ENCODE peak calls at places on chromosomes 6 and 20, in five cellular contexts. F, C, M, Z and P are unnamed samples.

GRCh38 chr20:7848351-7848750 is 91.9 kb downstream of the HAO1 start:
- DNase-seq in F (no peak), C (no peak), M (no peak), Z (no peak), P (no peak)

GRCh38 chr20:48025061-48025515 is 239.8 kb upstream of the SULF2 start:
- DNase-seq in F (peak; percentile 64), C (peak; percentile 85), M (no peak), Z (peak; percentile 73), P (no peak)

GRCh38 chr6:148492654-148493290 is 150.1 kb downstream of the SASH1 start:
- DNase-seq in F (no peak), C (no peak), M (no peak), Z (no peak), P (no peak)

GRCh38 chr6:44246663-44247337 is at the start of gene HSP90AB1:
- DNase-seq in F (peak; percentile 93), C (peak; percentile 98), M (peak; percentile 97), Z (peak; percentile 96), P (peak; percentile 98)

GRCh38 chr20:23148721-23149570 is 62.8 kb upstream of the CD93 start:
- DNase-seq in F (no peak), C (no peak), M (no peak), Z (peak; percentile 54), P (peak; percentile 42)

GRCh38 chr6:143111443-143111842 is 50.8 kb downstream of the AIG1 start:
- DNase-seq in F (no peak), C (no peak), M (no peak), Z (no peak), P (no peak)

GRCh38 chr6:158751842-158752424 is 67.2 kb downstream of the EZR start:
- DNase-seq in F (no peak), C (no peak), M (peak; percentile 49), Z (no peak), P (no peak)

GRCh38 chr20:32056708-32057491 is 4.9 kb downstream of the HCK start:
- DNase-seq in F (no peak), C (no peak), M (no peak), Z (no peak), P (no peak)

GRCh38 chr20:1177680-1178079 is 7.1 kb downstream of the TMEM74B start:
- DNase-seq in F (no peak), C (no peak), M (peak; percentile 22), Z (no peak), P (no peak)

GRCh38 chr6:135117413-135117968 is 62.9 kb upstream of the HBS1L start:
- DNase-seq in F (no peak), C (no peak), M (no peak), Z (no peak), P (no peak)

GRCh38 chr6:97305676-97306075 is 22.7 kb upstream of the MMS22L start:
- DNase-seq in F (no peak), C (no peak), M (no peak), Z (no peak), P (no peak)

GRCh38 chr20:32333181-32333987 is 24.7 kb upstream of the ASXL1 start:
- DNase-seq in F (no peak), C (no peak), M (no peak), Z (no peak), P (no peak)

GRCh38 chr6:82111818-82112217 is 135.7 kb downstream of the IBTK start:
- DNase-seq in F (no peak), C (no peak), M (no peak), Z (no peak), P (no peak)

GRCh38 chr6:126696921-126697693 is 357.2 kb downstream of the CENPW start:
- DNase-seq in F (no peak), C (no peak), M (peak; percentile 67), Z (peak; percentile 71), P (no peak)

GRCh38 chr6:73580247-73581149 is 59.7 kb upstream of the EEF1A1 start:
- DNase-seq in F (peak; percentile 91), C (peak; percentile 89), M (peak; percentile 54), Z (peak; percentile 86), P (peak; percentile 92)

GRCh38 chr20:20065366-20065765 is 13.0 kb downstream of the CFAP61 start:
- DNase-seq in F (no peak), C (no peak), M (no peak), Z (no peak), P (no peak)

GRCh38 chr6:169707772-169708171 is 5.8 kb downstream of the C6orf120 start:
- DNase-seq in F (no peak), C (no peak), M (peak; percentile 67), Z (no peak), P (no peak)

GRCh38 chr6:125699591-125699990 is 49.8 kb upstream of the HEY2 start:
- DNase-seq in F (no peak), C (no peak), M (no peak), Z (no peak), P (no peak)

GRCh38 chr6:148203281-148203925 is 139.2 kb upstream of the SASH1 start:
- DNase-seq in F (no peak), C (no peak), M (no peak), Z (no peak), P (no peak)

GRCh38 chr6:143058987-143059386 is 1.7 kb upstream of the AIG1 start:
- DNase-seq in F (no peak), C (no peak), M (no peak), Z (no peak), P (no peak)

GRCh38 chr6:109153752-109154151 is 58.4 kb downstream of the CEP57L1 start:
- DNase-seq in F (no peak), C (no peak), M (no peak), Z (no peak), P (no peak)

GRCh38 chr6:2891768-2892170 is 11.3 kb downstream of the SERPINB9 start:
- DNase-seq in F (no peak), C (peak; percentile 57), M (no peak), Z (no peak), P (no peak)

GRCh38 chr6:1477432-1478090 is 88.2 kb downstream of the FOXF2 start:
- DNase-seq in F (no peak), C (no peak), M (no peak), Z (no peak), P (no peak)

GRCh38 chr6:45718901-45719300 is 296.8 kb downstream of the CLIC5 start:
- DNase-seq in F (no peak), C (no peak), M (no peak), Z (no peak), P (no peak)

GRCh38 chr6:5412017-5412416 is 150.7 kb downstream of the FARS2 start:
- DNase-seq in F (no peak), C (no peak), M (no peak), Z (no peak), P (no peak)

GRCh38 chr6:142489722-142490610 is 188.2 kb downstream of the ADGRG6 start:
- DNase-seq in F (no peak), C (no peak), M (no peak), Z (no peak), P (no peak)

GRCh38 chr20:47262365-47263013 is 94.0 kb downstream of the ZMYND8 start:
- DNase-seq in F (no peak), C (no peak), M (no peak), Z (peak; percentile 59), P (no peak)

GRCh38 chr20:53828673-53829085 is 235.0 kb upstream of the ZNF217 start:
- DNase-seq in F (no peak), C (peak; percentile 69), M (peak; percentile 21), Z (no peak), P (no peak)

GRCh38 chr6:35719407-35719829 is 17.4 kb upstream of the ARMC12 start:
- DNase-seq in F (no peak), C (peak; percentile 27), M (no peak), Z (no peak), P (no peak)
- H3K4me1 ChIP-seq in F (peaks cover 33% of the 10 kb centered on the region), C (no peaks in the 10 kb centered on the region), M (peaks cover 45% of the 10 kb centered on the region), Z (peaks cover 30% of the 10 kb centered on the region), P (peaks cover 71% of the 10 kb centered on the region)

GRCh38 chr6:144294016-144294415 is 8.9 kb downstream of the UTRN start:
- DNase-seq in F (no peak), C (no peak), M (no peak), Z (no peak), P (no peak)

GRCh38 chr6:144297498-144298166 is 12.5 kb downstream of the UTRN start:
- DNase-seq in F (no peak), C (no peak), M (peak; percentile 22), Z (no peak), P (no peak)

GRCh38 chr6:144296973-144297372 is 11.8 kb downstream of the UTRN start:
- DNase-seq in F (peak; percentile 38), C (peak; percentile 74), M (no peak), Z (peak; percentile 61), P (no peak)

GRCh38 chr6:144298167-144298671 is 13.1 kb downstream of the UTRN start:
- DNase-seq in F (no peak), C (no peak), M (no peak), Z (no peak), P (no peak)

DNA sequence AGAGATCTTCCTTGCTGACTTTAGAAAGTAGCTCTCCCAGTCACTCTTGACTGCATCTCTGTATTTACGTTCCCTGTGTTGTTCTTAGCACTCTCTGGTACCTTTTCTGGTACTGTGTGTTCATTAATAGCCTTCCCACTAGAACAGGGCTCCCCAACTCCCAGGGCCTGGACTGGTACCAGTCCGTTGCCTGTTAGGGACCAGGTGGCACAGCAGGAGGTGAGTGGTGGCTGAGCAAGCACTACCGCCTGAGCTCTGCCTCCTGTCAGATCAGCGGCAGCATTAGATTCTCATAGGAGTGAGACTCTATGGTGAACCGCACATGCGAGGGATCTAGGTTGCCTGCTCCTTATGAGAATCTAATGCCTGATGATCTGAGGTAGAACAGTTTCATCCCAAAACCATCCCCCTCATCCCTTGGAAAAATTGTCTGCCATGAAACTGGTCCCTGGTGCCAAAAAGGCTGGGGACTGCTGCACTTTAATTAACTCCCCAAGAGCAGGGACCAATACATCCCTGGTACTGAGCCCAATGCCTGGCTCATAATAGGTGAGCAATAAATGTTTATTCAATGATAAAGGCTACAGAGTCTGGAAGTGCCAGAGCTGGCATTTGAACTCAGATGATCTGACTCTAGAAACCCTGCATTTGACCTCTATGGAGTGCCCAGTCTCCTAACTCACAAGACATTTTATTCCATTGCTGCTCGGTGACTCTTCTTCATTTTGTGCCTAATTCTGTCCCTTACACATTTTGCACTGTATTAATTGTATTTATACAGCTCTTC is 11.0 kb downstream of the UTRN start:
- DNase-seq in F (no peak), C (no peak), M (no peak), Z (no peak), P (no peak)
- H3K27ac ChIP-seq in F (no peak overlapping the region), C (peak overlapping the region; percentile 75), M (peak overlapping the region; percentile 73), Z (peak overlapping the region; percentile 70), P (no peak overlapping the region)

GRCh38 chr6:160035241-160035640 is 66.4 kb downstream of the IGF2R start:
- DNase-seq in F (no peak), C (no peak), M (no peak), Z (no peak), P (no peak)
- H3K4me1 ChIP-seq in F (peaks cover 7% of the 10 kb centered on the region), C (no peaks in the 10 kb centered on the region), M (peaks cover 3% of the 10 kb centered on the region), Z (peaks cover 34% of the 10 kb centered on the region), P (no peaks in the 10 kb centered on the region)

GRCh38 chr6:91634791-91635190 is 1047.9 kb upstream of the MAP3K7 start:
- DNase-seq in F (no peak), C (no peak), M (no peak), Z (no peak), P (no peak)

GRCh38 chr6:91633374-91634184 is 1046.7 kb upstream of the MAP3K7 start:
- DNase-seq in F (no peak), C (no peak), M (no peak), Z (no peak), P (no peak)

GRCh38 chr6:91631227-91631626 is 1044.4 kb upstream of the MAP3K7 start:
- DNase-seq in F (no peak), C (no peak), M (no peak), Z (no peak), P (no peak)

DNA sequence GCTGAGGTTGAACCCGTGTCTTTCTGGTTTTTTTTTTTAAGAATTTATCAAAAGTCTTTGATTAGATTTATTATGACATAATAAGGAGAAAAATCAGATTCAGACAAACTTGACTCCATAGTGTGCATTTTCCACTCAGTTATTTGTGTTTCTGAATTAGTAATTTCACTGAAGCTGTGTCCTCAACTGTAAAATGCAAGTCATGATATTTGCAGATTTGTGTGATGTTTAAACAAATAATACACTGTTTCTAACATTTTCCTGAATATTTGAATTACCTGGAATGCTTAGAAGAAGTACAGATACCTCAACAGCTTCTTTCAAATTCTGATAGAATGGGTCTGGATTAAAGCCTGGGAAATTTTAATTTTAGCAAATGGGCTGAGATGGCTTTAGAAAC is 1050.3 kb upstream of the MAP3K7 start:
- DNase-seq in F (no peak), C (no peak), M (no peak), Z (no peak), P (no peak)
- H3K27ac ChIP-seq in F (no peak overlapping the region), C (no peak overlapping the region), M (no peak overlapping the region), Z (no peak overlapping the region), P (no peak overlapping the region)